ENCODE peak calls at places on chromosome 13, in nine cellular contexts. X is NCI-H187; V is stimulated activated CD4-positive, alpha-beta T cell treated with anti-CD3 and anti-CD28 coated beads, TNF-alpha, amount 100 ng/mL, for 4 hours; S is neural crest cell; Y is body of pancreas; G is HEK293T; C is Right ventricle myocardium superior; N is T-helper 9 cell; U is SW 1271. D is an unnamed sample.

GRCh38 chr13:110873639-110874507 is 41.0 kb downstream of the ANKRD10 start:
- DNase-seq in V (no peak), S (no peak), C (no peak), N (no peak), Y (no peak), G (no peak), X (no peak), U (no peak), D (no peak)

GRCh38 chr13:98691360-98691759 is 61.1 kb downstream of the SLC15A1 start:
- DNase-seq in U (no peak), N (no peak), X (no peak), V (no peak), S (no peak), C (no peak), Y (no peak), G (no peak), D (no peak)

GRCh38 chr13:111203742-111204386 is 88.8 kb downstream of the ARHGEF7 start:
- DNase-seq in Y (no peak), N (no peak), V (no peak), U (no peak), X (no peak), S (no peak), G (no peak), C (no peak), D (no peak)

GRCh38 chr13:50451609-50452008 is 391.9 kb downstream of the DLEU7 start:
- DNase-seq in X (no peak), C (peak), S (no peak), V (no peak), G (no peak), N (no peak), Y (no peak), U (no peak), D (no peak)

GRCh38 chr13:79936368-79937136 is 404.4 kb downstream of the SPRY2 start:
- DNase-seq in U (peak), S (no peak), G (no peak), V (no peak), C (no peak), N (no peak), Y (peak), X (no peak), D (peak)

GRCh38 chr13:95509521-95510315 is 42.8 kb upstream of the CLDN10 start:
- DNase-seq in U (no peak), N (no peak), C (no peak), V (no peak), Y (no peak), X (no peak), G (no peak), S (no peak), D (no peak)

GRCh38 chr13:23921451-23921888 is 24.2 kb upstream of the C1QTNF9B start:
- DNase-seq in Y (no peak), C (no peak), V (no peak), S (peak), G (peak), N (no peak), X (no peak), U (no peak), D (no peak)

GRCh38 chr13:113090415-113090770 is 15.2 kb upstream of the F7 start:
- DNase-seq in U (no peak), V (no peak), C (peak), X (no peak), G (no peak), N (no peak), S (no peak), Y (no peak), D (no peak)

GRCh38 chr13:111319998-111320911 is at the start of gene TEX29:
- DNase-seq in X (no peak), Y (no peak), U (no peak), G (no peak), S (no peak), V (no peak), C (no peak), N (no peak), D (no peak)

GRCh38 chr13:99339736-99340392 is 32.7 kb upstream of the GPR183 start:
- DNase-seq in S (no peak), C (no peak), Y (no peak), N (peak), U (no peak), V (no peak), X (no peak), G (no peak), D (no peak)

GRCh38 chr13:106599875-106600797 is 32.2 kb upstream of the ARGLU1 start:
- DNase-seq in N (no peak), Y (no peak), X (no peak), S (no peak), V (no peak), G (no peak), C (no peak), U (no peak), D (no peak)

GRCh38 chr13:91139232-91139631 is 208.3 kb upstream of the MIR17HG start:
- DNase-seq in C (no peak), X (no peak), S (no peak), U (no peak), G (no peak), N (no peak), V (no peak), Y (no peak), D (no peak)

GRCh38 chr13:101785858-101786257 is 333.4 kb downstream of the ITGBL1 start:
- DNase-seq in C (peak), S (peak), N (no peak), U (peak), X (peak), V (no peak), Y (no peak), G (peak), D (peak)

GRCh38 chr13:99434258-99434788 is 66.9 kb upstream of the TM9SF2 start:
- DNase-seq in U (no peak), S (no peak), C (no peak), G (no peak), X (no peak), N (peak), V (no peak), Y (no peak), D (no peak)

GRCh38 chr13:23516190-23516589 is 54.0 kb upstream of the TNFRSF19 start:
- DNase-seq in V (no peak), X (no peak), N (no peak), S (no peak), G (no peak), C (no peak), U (no peak), Y (no peak), D (no peak)

GRCh38 chr13:27973956-27974662 is 5.0 kb upstream of the CDX2 start:
- DNase-seq in X (no peak), V (no peak), C (no peak), Y (no peak), N (no peak), U (no peak), G (no peak), S (no peak), D (no peak)

GRCh38 chr13:43815204-43815603 is 28.4 kb upstream of the ENOX1 start:
- DNase-seq in U (no peak), S (no peak), Y (no peak), N (no peak), X (no peak), C (no peak), G (peak), V (no peak), D (no peak)

GRCh38 chr13:109704771-109705628 is 81.4 kb downstream of the IRS2 start:
- DNase-seq in Y (no peak), U (no peak), C (peak), G (no peak), N (no peak), V (no peak), S (no peak), X (no peak), D (no peak)

GRCh38 chr13:77868717-77869116 is 49.9 kb downstream of the EDNRB start:
- DNase-seq in X (no peak), G (no peak), Y (no peak), S (no peak), U (no peak), N (no peak), V (no peak), C (no peak), D (no peak)

GRCh38 chr13:93345642-93346220 is 119.1 kb downstream of the GPC6 start:
- DNase-seq in C (no peak), Y (no peak), U (no peak), X (no peak), N (no peak), S (no peak), G (no peak), V (no peak), D (no peak)

GRCh38 chr13:37811441-37811840 is 58.1 kb downstream of the TRPC4 start:
- DNase-seq in V (no peak), N (no peak), S (no peak), G (no peak), Y (no peak), U (no peak), X (no peak), C (no peak), D (no peak)

GRCh38 chr13:21010621-21011020 is 50.8 kb downstream of the LATS2 start:
- DNase-seq in C (no peak), N (no peak), U (no peak), V (no peak), G (no peak), X (no peak), S (no peak), Y (no peak), D (no peak)

GRCh38 chr13:101390461-101390860 is 25.8 kb downstream of the NALCN start:
- DNase-seq in N (no peak), X (no peak), V (no peak), C (no peak), U (no peak), G (no peak), S (no peak), Y (no peak), D (no peak)

GRCh38 chr13:101346942-101347728 is 69.2 kb downstream of the NALCN start:
- DNase-seq in U (no peak), V (no peak), C (no peak), G (no peak), X (no peak), S (no peak), N (no peak), Y (no peak), D (no peak)

GRCh38 chr13:46341112-46341711 is 45.8 kb downstream of the RUBCNL start:
- DNase-seq in U (no peak), N (no peak), G (no peak), C (no peak), V (no peak), Y (no peak), X (peak), S (no peak), D (no peak)

D was measured in AG09319.